ENCODE peak calls at places on chromosomes 3 and 15, in ten cellular contexts. F is glutamatergic neuron, V is mucosa of descending colon, A is fibroblast of mammary gland, I is GM10248, T is Calu3, W is ovary, D is lower lobe of right lung, S is neural progenitor cell, Q is nephron progenitor cell. P is an unnamed sample.

GRCh38 chr3:79937567-79937966 is 169.8 kb upstream of the ROBO1 start:
- DNase-seq in F (no peak), V (no peak), A (no peak), I (no peak), T (peak; percentile 63), W (no peak), D (no peak), S (peak; percentile 89), Q (no peak), P (no peak)

GRCh38 chr15:58182460-58183163 is 44.4 kb downstream of the AQP9 start:
- DNase-seq in F (peak; percentile 68), V (no peak), A (peak; percentile 69), I (peak; percentile 60), T (peak; percentile 71), W (peak; percentile 36), D (no peak), S (peak; percentile 79), Q (peak; percentile 69), P (no peak)

GRCh38 chr15:99732711-99733267 is 448 bp downstream of the LYSMD4 start:
- DNase-seq in F (peak; percentile 52), V (no peak), A (no peak), I (peak; percentile 30), T (peak; percentile 15), W (peak; percentile 81), D (no peak), S (peak; percentile 63), Q (peak; percentile 58), P (no peak)

GRCh38 chr3:191136347-191136746 is 62.7 kb upstream of the OSTN start:
- DNase-seq in F (no peak), V (no peak), A (peak; percentile 44), I (peak; percentile 33), T (peak; percentile 36), W (no peak), D (no peak), S (no peak), Q (no peak), P (no peak)

GRCh38 chr15:40558952-40559742 is 5.7 kb downstream of the CCDC32 start:
- DNase-seq in F (no peak), V (no peak), A (no peak), I (no peak), T (no peak), W (no peak), D (no peak), S (no peak), Q (no peak), P (no peak)

GRCh38 chr15:90223441-90224165 is 10.1 kb downstream of the CIB1 start:
- DNase-seq in F (no peak), V (peak; percentile 43), A (no peak), I (no peak), T (no peak), W (no peak), D (no peak), S (no peak), Q (no peak), P (no peak)

GRCh38 chr15:90018216-90018831 is 17.2 kb downstream of the ZNF710 start:
- DNase-seq in F (no peak), V (no peak), A (no peak), I (no peak), T (no peak), W (no peak), D (no peak), S (no peak), Q (no peak), P (no peak)

GRCh38 chr3:138062626-138063025 is 52.7 kb downstream of the CLDN18 start:
- DNase-seq in F (no peak), V (no peak), A (peak; percentile 74), I (no peak), T (no peak), W (no peak), D (no peak), S (no peak), Q (no peak), P (no peak)

GRCh38 chr3:4533489-4534443 is 40.6 kb downstream of the ITPR1 start:
- DNase-seq in F (no peak), V (no peak), A (no peak), I (no peak), T (no peak), W (no peak), D (peak; percentile 75), S (peak; percentile 50), Q (peak; percentile 37), P (no peak)

GRCh38 chr3:96190024-96190616 is 624.3 kb upstream of the EPHA6 start:
- DNase-seq in F (no peak), V (no peak), A (no peak), I (no peak), T (no peak), W (no peak), D (no peak), S (no peak), Q (no peak), P (no peak)

GRCh38 chr3:52891615-52892081 is 5.7 kb downstream of the STIMATE start:
- DNase-seq in F (no peak), V (no peak), A (peak; percentile 69), I (no peak), T (no peak), W (no peak), D (peak; percentile 58), S (no peak), Q (no peak), P (no peak)

GRCh38 chr15:101652783-101653430 is 726 bp upstream of the TM2D3 start:
- DNase-seq in F (no peak), V (peak; percentile 55), A (peak; percentile 67), I (no peak), T (no peak), W (no peak), D (no peak), S (no peak), Q (no peak), P (no peak)

GRCh38 chr3:12424635-12425319 is 59.5 kb upstream of the TSEN2 start:
- DNase-seq in F (no peak), V (no peak), A (no peak), I (no peak), T (no peak), W (no peak), D (no peak), S (no peak), Q (no peak), P (no peak)

GRCh38 chr3:138898301-138898700 is 48.6 kb downstream of the FOXL2 start:
- DNase-seq in F (no peak), V (no peak), A (peak; percentile 19), I (no peak), T (no peak), W (no peak), D (no peak), S (no peak), Q (no peak), P (no peak)

GRCh38 chr15:59347915-59348314 is 24.8 kb downstream of the MYO1E start:
- DNase-seq in F (no peak), V (no peak), A (no peak), I (no peak), T (no peak), W (no peak), D (no peak), S (no peak), Q (no peak), P (no peak)

GRCh38 chr15:59352683-59353082 is 20.0 kb downstream of the MYO1E start:
- DNase-seq in F (no peak), V (no peak), A (no peak), I (no peak), T (no peak), W (no peak), D (no peak), S (no peak), Q (no peak), P (no peak)

GRCh38 chr15:59349715-59350420 is 22.8 kb downstream of the MYO1E start:
- DNase-seq in F (no peak), V (no peak), A (peak; percentile 95), I (peak; percentile 40), T (peak; percentile 56), W (no peak), D (no peak), S (no peak), Q (no peak), P (no peak)

GRCh38 chr15:59352189-59352588 is 20.5 kb downstream of the MYO1E start:
- DNase-seq in F (no peak), V (no peak), A (no peak), I (no peak), T (no peak), W (no peak), D (no peak), S (no peak), Q (no peak), P (no peak)

GRCh38 chr15:59350421-59350732 is 22.3 kb downstream of the MYO1E start:
- DNase-seq in F (no peak), V (no peak), A (no peak), I (no peak), T (no peak), W (no peak), D (no peak), S (no peak), Q (no peak), P (no peak)
- TF ChIP-seq CTCF in F (no peak), V (no peak), A (no peak), I (no peak), T (no peak), W (no peak), D (no peak), S (no peak), Q (no peak), P (no peak)

DNA sequence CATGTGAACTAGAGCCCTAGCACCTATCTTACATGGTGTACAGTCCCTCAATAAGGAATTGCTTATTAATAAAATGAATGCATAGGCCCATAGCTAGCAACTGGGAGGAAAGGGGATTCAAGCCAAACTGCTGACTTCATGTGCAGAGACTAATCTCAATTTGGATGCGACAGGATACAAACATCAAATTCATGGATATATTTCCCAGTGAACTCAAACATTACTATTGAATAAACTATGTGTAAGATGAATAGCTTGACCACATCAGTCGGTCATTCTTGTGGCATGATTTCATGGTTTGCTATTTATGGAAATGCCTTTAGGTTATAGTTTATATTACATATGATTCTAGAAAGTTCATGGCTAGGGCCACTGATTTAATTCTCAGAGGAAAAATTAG is 268.6 kb upstream of the SLITRK3 start:
- DNase-seq in F (no peak), V (no peak), A (peak; percentile 77), I (no peak), T (no peak), W (no peak), D (no peak), S (no peak), Q (no peak), P (no peak)
- TF ChIP-seq CTCF in F (no peak), V (no peak), A (no peak), I (no peak), T (no peak), W (no peak), D (no peak), S (no peak), Q (no peak), P (no peak)

GRCh38 chr15:78565951-78566774 is 843 bp downstream of the CHRNA5 start:
- DNase-seq in F (peak; percentile 20), V (no peak), A (peak; percentile 7), I (peak; percentile 23), T (peak; percentile 33), W (no peak), D (no peak), S (peak; percentile 53), Q (peak; percentile 26), P (no peak)
- TF ChIP-seq CTCF in F (peak; percentile 11), V (no peak), A (no peak), I (no peak), T (peak; percentile 36), W (no peak), D (no peak), S (no peak), Q (no peak), P (no peak)

DNA sequence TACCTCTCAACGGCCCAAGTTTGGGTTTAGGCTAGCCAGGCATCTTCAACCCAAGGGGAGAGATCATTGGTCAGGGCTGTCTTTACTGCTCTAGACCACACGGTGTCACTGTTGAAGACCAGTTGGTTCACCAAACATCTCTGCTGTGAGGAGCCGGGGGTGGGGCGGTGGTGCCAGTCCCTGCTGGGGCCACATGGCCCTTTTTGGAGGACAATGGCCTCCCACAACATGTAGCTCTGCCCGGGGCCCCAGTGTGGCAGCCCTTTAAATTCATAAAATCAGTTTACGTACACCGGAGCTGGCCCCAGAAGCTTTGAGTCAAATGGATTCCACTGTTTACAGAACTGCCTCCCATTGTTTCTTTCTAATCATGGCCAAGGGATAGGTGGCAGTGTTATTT is 19.1 kb upstream of the TM4SF18 start:
- DNase-seq in F (peak; percentile 56), V (peak; percentile 54), A (peak; percentile 74), I (peak; percentile 75), T (peak; percentile 95), W (peak; percentile 44), D (peak; percentile 79), S (peak; percentile 71), Q (peak; percentile 46), P (peak; percentile 40)
- TF ChIP-seq CTCF in F (peak; percentile 69), V (no peak), A (peak; percentile 80), I (peak; percentile 73), T (peak; percentile 90), W (peak; percentile 16), D (peak; percentile 75), S (peak; percentile 69), Q (peak; percentile 63), P (peak; percentile 63)